ENCODE peak calls at places on chromosomes 6 and 20, in four cellular contexts. One of them, this sample, is unnamed.
A peak's percentile ranks its signal among the peaks of the same experiment; 100 is the strongest.

GRCh38 chr6:51339728-51340127 is 521.1 kb downstream of the TFAP2B start:
- DNase-seq in neural crest cell: no peak
- DNase-seq in prostate gland: no peak
- DNase-seq in SW480: peak; percentile 37
- DNase-seq in this sample: no peak

GRCh38 chr6:152976749-152977148 is 6.1 kb downstream of the FBXO5 start:
- DNase-seq in prostate gland: no peak
- DNase-seq in SW480: no peak
- DNase-seq in neural crest cell: no peak
- DNase-seq in this sample: no peak

GRCh38 chr6:142481466-142481865 is 179.7 kb downstream of the ADGRG6 start:
- DNase-seq in neural crest cell: no peak
- DNase-seq in prostate gland: no peak
- DNase-seq in SW480: no peak
- DNase-seq in this sample: no peak

GRCh38 chr20:38412877-38413577 is 22.1 kb downstream of the SNHG17 start:
- DNase-seq in SW480: no peak
- DNase-seq in neural crest cell: no peak
- DNase-seq in prostate gland: no peak
- DNase-seq in this sample: no peak

GRCh38 chr6:4665489-4666417 is 110.5 kb upstream of the CDYL start:
- DNase-seq in SW480: no peak
- DNase-seq in prostate gland: no peak
- DNase-seq in neural crest cell: no peak
- DNase-seq in this sample: no peak

GRCh38 chr6:35044145-35044745 is 96.9 kb downstream of the TCP11 start:
- DNase-seq in prostate gland: peak; percentile 39
- DNase-seq in neural crest cell: no peak
- DNase-seq in SW480: no peak
- DNase-seq in this sample: peak; percentile 72

GRCh38 chr6:150631283-150631981 is 31.7 kb downstream of the PLEKHG1 start:
- DNase-seq in SW480: no peak
- DNase-seq in neural crest cell: no peak
- DNase-seq in prostate gland: no peak
- DNase-seq in this sample: no peak

GRCh38 chr20:25188218-25188617 is 7.3 kb upstream of the ENTPD6 start:
- DNase-seq in SW480: no peak
- DNase-seq in neural crest cell: no peak
- DNase-seq in prostate gland: no peak
- DNase-seq in this sample: no peak

GRCh38 chr6:132391391-132392291 is 9.6 kb downstream of the MOXD1 start:
- DNase-seq in prostate gland: no peak
- DNase-seq in SW480: no peak
- DNase-seq in neural crest cell: no peak
- DNase-seq in this sample: peak; percentile 49

GRCh38 chr6:147065786-147066185 is 138.4 kb upstream of the STXBP5 start:
- DNase-seq in prostate gland: no peak
- DNase-seq in SW480: peak; percentile 15
- DNase-seq in neural crest cell: no peak
- DNase-seq in this sample: peak; percentile 12

GRCh38 chr6:110609101-110609500 is 132.7 kb upstream of the SLC22A16 start:
- DNase-seq in SW480: no peak
- DNase-seq in neural crest cell: no peak
- DNase-seq in prostate gland: no peak
- DNase-seq in this sample: no peak

GRCh38 chr6:101195581-101195980 is 197.9 kb upstream of the GRIK2 start:
- DNase-seq in neural crest cell: no peak
- DNase-seq in SW480: no peak
- DNase-seq in prostate gland: no peak
- DNase-seq in this sample: no peak

GRCh38 chr20:2236266-2236665 is 59.5 kb upstream of the TGM3 start:
- DNase-seq in prostate gland: no peak
- DNase-seq in neural crest cell: no peak
- DNase-seq in SW480: no peak
- DNase-seq in this sample: no peak

GRCh38 chr6:42502127-42502526 is 50.4 kb upstream of the TRERF1 start:
- DNase-seq in prostate gland: no peak
- DNase-seq in SW480: no peak
- DNase-seq in neural crest cell: no peak
- DNase-seq in this sample: no peak

GRCh38 chr6:99165838-99166237 is 183.6 kb downstream of the FAXC start:
- DNase-seq in prostate gland: no peak
- DNase-seq in SW480: no peak
- DNase-seq in neural crest cell: no peak
- DNase-seq in this sample: no peak

GRCh38 chr6:71544028-71544427 is 255.4 kb downstream of the OGFRL1 start:
- DNase-seq in prostate gland: no peak
- DNase-seq in SW480: no peak
- DNase-seq in neural crest cell: no peak
- DNase-seq in this sample: no peak

GRCh38 chr6:12836009-12836408 is 119.4 kb downstream of the PHACTR1 start:
- DNase-seq in SW480: no peak
- DNase-seq in prostate gland: no peak
- DNase-seq in neural crest cell: no peak
- DNase-seq in this sample: no peak

GRCh38 chr20:53865905-53866786 is 204.2 kb downstream of the BCAS1 start:
- DNase-seq in neural crest cell: no peak
- DNase-seq in prostate gland: peak; percentile 72
- DNase-seq in SW480: peak; percentile 31
- DNase-seq in this sample: peak; percentile 68

GRCh38 chr6:41162687-41163418 is at the start of gene TREM2:
- DNase-seq in prostate gland: no peak
- DNase-seq in neural crest cell: no peak
- DNase-seq in SW480: no peak
- DNase-seq in this sample: no peak

GRCh38 chr6:52454556-52454955 is 34.4 kb downstream of the EFHC1 start:
- DNase-seq in SW480: peak; percentile 2
- DNase-seq in prostate gland: no peak
- DNase-seq in neural crest cell: no peak
- DNase-seq in this sample: peak; percentile 36

This sample was measured in mucosa of gallbladder.